ENCODE peak calls at places on chromosome 4, in four cellular contexts. F, X, S and V are unnamed samples.

GRCh38 chr4:1329408-1330371 is 17.3 kb upstream of the UVSSA start:
- DNase-seq in X (no peak), S (no peak), F (no peak), V (peak; percentile 56)

GRCh38 chr4:181858746-181859145 is 384.5 kb upstream of the TENM3 start:
- DNase-seq in F (no peak), X (no peak), S (no peak), V (no peak)

GRCh38 chr4:175953960-175954521 is 111.6 kb upstream of the WDR17 start:
- DNase-seq in F (no peak), S (peak; percentile 2), X (no peak), V (no peak)

GRCh38 chr4:5851637-5852036 is 41.2 kb downstream of the CRMP1 start:
- DNase-seq in F (no peak), S (no peak), X (no peak), V (no peak)

GRCh38 chr4:86848732-86849617 is at the start of gene SLC10A6:
- DNase-seq in X (no peak), S (peak; percentile 51), F (no peak), V (no peak)

GRCh38 chr4:144788469-144788868 is 142.5 kb downstream of the HHIP start:
- DNase-seq in F (no peak), S (no peak), X (no peak), V (no peak)

GRCh38 chr4:17511041-17511949 is 595 bp downstream of the QDPR start:
- DNase-seq in S (peak; percentile 69), F (peak; percentile 38), X (no peak), V (no peak)

GRCh38 chr4:79756496-79756895 is 316.5 kb downstream of the ANTXR2 start:
- DNase-seq in F (no peak), X (no peak), S (no peak), V (no peak)

GRCh38 chr4:150033937-150034336 is 44.3 kb upstream of the DCLK2 start:
- DNase-seq in X (no peak), F (peak; percentile 72), S (peak; percentile 36), V (no peak)